ENCODE peak calls at places on chromosome 2, in six cellular contexts. X, W, A, B, K and V are unnamed samples.
A peak's percentile ranks its signal among the peaks of the same experiment; 100 is the strongest.

GRCh38 chr2:129730979-129731378 is 248.5 kb upstream of the RAB6C start:
- DNase-seq in W (no peak), A (no peak), B (no peak), K (no peak), X (no peak), V (no peak)

GRCh38 chr2:144401036-144401435 is 118.9 kb downstream of the ZEB2 start:
- DNase-seq in X (no peak), B (no peak), A (no peak), K (no peak), W (no peak), V (no peak)

GRCh38 chr2:47501374-47502200 is 98.6 kb downstream of the MSH2 start:
- DNase-seq in W (no peak), X (peak; percentile 47), A (peak; percentile 17), B (no peak), K (no peak), V (no peak)

GRCh38 chr2:130332271-130333073 is 10.2 kb upstream of the IMP4 start:
- DNase-seq in W (peak; percentile 25), X (peak; percentile 91), B (peak; percentile 66), K (peak; percentile 83), A (no peak), V (peak; percentile 89)

GRCh38 chr2:214946949-214947348 is 137.5 kb upstream of the BARD1 start:
- DNase-seq in B (no peak), W (no peak), K (no peak), X (no peak), A (no peak), V (no peak)

GRCh38 chr2:187774551-187775071 is 220.4 kb upstream of the TFPI start:
- DNase-seq in K (no peak), A (peak; percentile 14), W (no peak), B (no peak), X (peak; percentile 20), V (no peak)

GRCh38 chr2:235005603-235006259 is 53.9 kb downstream of the SH3BP4 start:
- DNase-seq in W (peak; percentile 83), X (peak; percentile 30), K (peak; percentile 80), B (no peak), A (no peak), V (peak; percentile 72)

GRCh38 chr2:167509585-167509984 is 621.3 kb downstream of the XIRP2 start:
- DNase-seq in W (peak; percentile 14), B (no peak), K (no peak), A (no peak), X (peak; percentile 54), V (peak; percentile 31)

GRCh38 chr2:218826791-218827190 is 4.8 kb downstream of the PRKAG3 start:
- DNase-seq in K (peak; percentile 25), A (no peak), B (no peak), W (no peak), X (no peak), V (no peak)

GRCh38 chr2:19754907-19755306 is 146.9 kb downstream of the TTC32 start:
- DNase-seq in K (no peak), W (no peak), B (no peak), A (no peak), X (peak; percentile 52), V (no peak)

GRCh38 chr2:181949047-181949446 is 36.6 kb upstream of the PPP1R1C start:
- DNase-seq in W (no peak), B (no peak), X (peak; percentile 5), K (no peak), A (peak; percentile 45), V (no peak)

GRCh38 chr2:130372833-130373807 is 17.3 kb downstream of the PTPN18 start:
- DNase-seq in X (no peak), K (no peak), W (no peak), A (no peak), B (no peak), V (no peak)

GRCh38 chr2:109230980-109231420 is 102.0 kb downstream of the SH3RF3 start:
- DNase-seq in K (no peak), X (no peak), B (no peak), W (no peak), A (no peak), V (no peak)

GRCh38 chr2:219820767-219821166 is 193.3 kb downstream of the SLC4A3 start:
- DNase-seq in K (no peak), A (no peak), B (no peak), W (no peak), X (no peak), V (no peak)

GRCh38 chr2:58204195-58204959 is 36.7 kb downstream of the FANCL start:
- DNase-seq in X (peak; percentile 18), B (no peak), W (no peak), K (no peak), A (no peak), V (no peak)

GRCh38 chr2:44087714-44088092 is 81.0 kb upstream of the PPM1B start:
- DNase-seq in K (no peak), A (no peak), W (no peak), B (no peak), X (no peak), V (peak; percentile 64)

GRCh38 chr2:73642338-73643018 is at the start of gene NAT8:
- DNase-seq in A (no peak), K (no peak), X (peak; percentile 10), B (no peak), W (no peak), V (no peak)

GRCh38 chr2:195606179-195606578 is 50.8 kb upstream of the SLC39A10 start:
- DNase-seq in B (no peak), W (no peak), A (no peak), X (no peak), K (no peak), V (no peak)

GRCh38 chr2:129074526-129074925 is 755.9 kb upstream of the HS6ST1 start:
- DNase-seq in B (no peak), K (no peak), A (no peak), X (no peak), W (no peak), V (no peak)

GRCh38 chr2:216648105-216648504 is 14.9 kb downstream of the IGFBP2 start:
- DNase-seq in W (no peak), B (no peak), A (peak; percentile 13), X (peak; percentile 27), K (no peak), V (no peak)

GRCh38 chr2:23677836-23678235 is 249.1 kb downstream of the ATAD2B start:
- DNase-seq in W (no peak), A (no peak), B (no peak), X (no peak), K (no peak), V (no peak)

GRCh38 chr2:29502452-29502851 is 387.2 kb downstream of the CLIP4 start:
- DNase-seq in W (no peak), B (no peak), X (no peak), A (no peak), K (no peak), V (peak; percentile 21)

GRCh38 chr2:170813611-170814550 is 2.8 kb upstream of the GAD1 start:
- DNase-seq in X (peak; percentile 69), K (no peak), B (peak; percentile 65), A (no peak), W (peak; percentile 29), V (peak; percentile 86)

GRCh38 chr2:70349921-70350685 is 48.2 kb upstream of the FAM136A start:
- DNase-seq in W (no peak), A (no peak), K (no peak), X (no peak), B (no peak), V (no peak)

GRCh38 chr2:220015576-220015975 is 388.1 kb downstream of the SLC4A3 start:
- DNase-seq in A (no peak), X (peak; percentile 59), K (no peak), W (no peak), B (no peak), V (no peak)

GRCh38 chr2:19538411-19538963 is 180.1 kb upstream of the OSR1 start:
- DNase-seq in W (no peak), A (peak; percentile 96), X (peak; percentile 97), K (no peak), B (no peak), V (peak; percentile 75)

GRCh38 chr2:63840081-63840784 is 1.5 kb upstream of the UGP2 start:
- DNase-seq in K (no peak), A (no peak), X (no peak), B (no peak), W (no peak), V (no peak)

GRCh38 chr2:33129261-33129660 is 182.5 kb downstream of the LTBP1 start:
- DNase-seq in K (no peak), A (no peak), W (no peak), B (no peak), X (no peak), V (no peak)

GRCh38 chr2:237598468-237599208 is 8.1 kb upstream of the RAB17 start:
- DNase-seq in A (no peak), K (no peak), B (no peak), W (no peak), X (no peak), V (no peak)

GRCh38 chr2:98730053-98730850 is 680 bp downstream of the MGAT4A start:
- DNase-seq in K (peak; percentile 74), A (no peak), X (no peak), B (no peak), W (peak; percentile 36), V (peak; percentile 55)

GRCh38 chr2:22360735-22361374 is 1024.1 kb upstream of the KLHL29 start:
- DNase-seq in W (no peak), B (no peak), A (no peak), X (no peak), K (no peak), V (peak; percentile 24)

GRCh38 chr2:37802899-37803379 is 122.1 kb upstream of the RMDN2 start:
- DNase-seq in X (peak; percentile 40), W (no peak), K (no peak), B (peak; percentile 14), A (peak; percentile 93), V (peak; percentile 70)

GRCh38 chr2:148565272-148565894 is 79.2 kb upstream of the EPC2 start:
- DNase-seq in X (peak; percentile 16), W (no peak), K (no peak), A (no peak), B (no peak), V (no peak)

GRCh38 chr2:118246726-118247125 is 158.5 kb downstream of the INSIG2 start:
- DNase-seq in B (no peak), A (peak; percentile 29), K (no peak), W (no peak), X (no peak), V (no peak)

GRCh38 chr2:229997565-229997964 is 71.2 kb downstream of the SLC16A14 start:
- DNase-seq in K (no peak), W (no peak), A (no peak), B (no peak), X (no peak), V (no peak)

GRCh38 chr2:43636616-43637015 is 444 bp upstream of the PLEKHH2 start:
- DNase-seq in K (no peak), X (no peak), A (no peak), W (peak; percentile 13), B (no peak), V (no peak)